ENCODE peak calls at places on chromosome X, in ten cellular contexts. C is stimulated activated CD4-positive, alpha-beta T cell treated with anti-CD3 and anti-CD28 coated beads, Interleukin-15, amount 100 ng/mL, for 24 hours; U is GM18507; L is activated T-cell treated with anti-CD3 and anti-CD28 coated beads, Interleukin-2, amount 50 U/mL, for 72 hours; W is activated gamma-delta T cell; P is heart left ventricle; Q is renal cortical epithelial cell; H is right lobe of liver; O is non-pigmented ciliary epithelial cell; R is stimulated activated naive B cell treated with anti-CD40 and anti-IgM and Interleukin-4, amounts not matched to agents 10 μg/mL and 1 μg/mL and 100 μg/mL, for 72 hours. D is an unnamed sample.

GRCh38 chrX:65961714-65962113 is 78.2 kb downstream of the VSIG4 start:
- DNase-seq in C (no peak), U (no peak), L (no peak), W (no peak), P (no peak), Q (no peak), H (no peak), O (no peak), R (no peak), D (no peak)

GRCh38 chrX:69096963-69097362 is 68.3 kb downstream of the PJA1 start:
- DNase-seq in C (no peak), U (no peak), L (no peak), W (no peak), P (no peak), Q (no peak), H (no peak), O (no peak), R (no peak), D (no peak)

GRCh38 chrX:110992611-110993010 is 103.4 kb upstream of the PAK3 start:
- DNase-seq in C (peak), U (no peak), L (peak), W (no peak), P (no peak), Q (peak), H (no peak), O (no peak), R (no peak), D (peak)

GRCh38 chrX:26670521-26670920 is 454.6 kb downstream of the MAGEB5 start:
- DNase-seq in C (no peak), U (no peak), L (no peak), W (no peak), P (no peak), Q (no peak), H (no peak), O (no peak), R (no peak), D (no peak)

GRCh38 chrX:56309881-56310280 is 77.7 kb downstream of the KLF8 start:
- DNase-seq in C (no peak), U (no peak), L (no peak), W (no peak), P (no peak), Q (no peak), H (no peak), O (no peak), R (no peak), D (no peak)

GRCh38 chrX:47316276-47317025 is 53.9 kb upstream of the ZNF157 start:
- DNase-seq in C (no peak), U (no peak), L (no peak), W (no peak), P (no peak), Q (no peak), H (no peak), O (no peak), R (no peak), D (no peak)

GRCh38 chrX:39753296-39753996 is 344.3 kb downstream of the BCOR start:
- DNase-seq in C (no peak), U (no peak), L (no peak), W (no peak), P (no peak), Q (peak), H (no peak), O (no peak), R (no peak), D (peak)

GRCh38 chrX:114626323-114626722 is 42.4 kb downstream of the HTR2C start:
- DNase-seq in C (no peak), U (no peak), L (no peak), W (no peak), P (no peak), Q (peak), H (no peak), O (no peak), R (no peak), D (no peak)

GRCh38 chrX:38347136-38347535 is 5.3 kb upstream of the OTC start:
- DNase-seq in C (no peak), U (no peak), L (no peak), W (no peak), P (no peak), Q (peak), H (no peak), O (peak), R (no peak), D (no peak)

GRCh38 chrX:129823115-129823514 is 20.6 kb downstream of the ZDHHC9 start:
- DNase-seq in C (peak), U (peak), L (peak), W (no peak), P (no peak), Q (peak), H (no peak), O (no peak), R (no peak), D (no peak)

GRCh38 chrX:136572030-136572429 is 40.0 kb downstream of the VGLL1 start:
- DNase-seq in C (no peak), U (no peak), L (no peak), W (no peak), P (no peak), Q (no peak), H (no peak), O (no peak), R (no peak), D (no peak)

GRCh38 chrX:19772759-19773623 is 114.4 kb downstream of the SH3KBP1 start:
- DNase-seq in C (no peak), U (no peak), L (no peak), W (peak), P (no peak), Q (no peak), H (no peak), O (no peak), R (no peak), D (no peak)

GRCh38 chrX:41108684-41109205 is 23.5 kb downstream of the USP9X start:
- DNase-seq in C (no peak), U (no peak), L (no peak), W (no peak), P (no peak), Q (no peak), H (no peak), O (no peak), R (no peak), D (peak)

GRCh38 chrX:128020701-128021100 is 31.5 kb downstream of the ACTRT1 start:
- DNase-seq in C (no peak), U (no peak), L (no peak), W (no peak), P (no peak), Q (peak), H (no peak), O (peak), R (no peak), D (no peak)

GRCh38 chrX:110167952-110168451 is 149.9 kb downstream of the AMMECR1 start:
- DNase-seq in C (peak), U (no peak), L (peak), W (peak), P (no peak), Q (peak), H (no peak), O (no peak), R (peak), D (peak)

GRCh38 chrX:39729834-39730670 is 367.7 kb downstream of the BCOR start:
- DNase-seq in C (no peak), U (no peak), L (no peak), W (no peak), P (peak), Q (peak), H (no peak), O (no peak), R (no peak), D (peak)

GRCh38 chrX:148080593-148080992 is 99.5 kb downstream of the FMR1NB start:
- DNase-seq in C (no peak), U (no peak), L (no peak), W (no peak), P (no peak), Q (no peak), H (no peak), O (no peak), R (no peak), D (no peak)

GRCh38 chrX:15953801-15954200 is 99.2 kb upstream of the AP1S2 start:
- DNase-seq in C (no peak), U (no peak), L (no peak), W (no peak), P (no peak), Q (no peak), H (no peak), O (no peak), R (no peak), D (no peak)

GRCh38 chrX:30649859-30650258 is 3.4 kb upstream of the GK start:
- DNase-seq in C (no peak), U (no peak), L (no peak), W (no peak), P (no peak), Q (peak), H (no peak), O (no peak), R (no peak), D (no peak)

GRCh38 chrX:10239611-10240064 is 82.9 kb downstream of the CLCN4 start:
- DNase-seq in C (no peak), U (no peak), L (no peak), W (no peak), P (peak), Q (peak), H (no peak), O (peak), R (no peak), D (no peak)

GRCh38 chrX:29872831-29873230 is 342.5 kb upstream of the MAGEB2 start:
- DNase-seq in C (no peak), U (no peak), L (no peak), W (no peak), P (no peak), Q (no peak), H (no peak), O (no peak), R (peak), D (no peak)

GRCh38 chrX:1009771-1010170 is 202.7 kb downstream of the CRLF2 start:
- DNase-seq in C (no peak), U (no peak), L (no peak), W (no peak), P (no peak), Q (no peak), H (no peak), O (no peak), R (no peak), D (no peak)

GRCh38 chrX:138745215-138745614 is 33.7 kb upstream of the FGF13 start:
- DNase-seq in C (peak), U (no peak), L (peak), W (no peak), P (no peak), Q (peak), H (no peak), O (no peak), R (peak), D (no peak)

GRCh38 chrX:119605398-119605738 is 856 bp downstream of the NKRF start:
- DNase-seq in C (peak), U (no peak), L (no peak), W (no peak), P (no peak), Q (no peak), H (peak), O (no peak), R (no peak), D (no peak)

GRCh38 chrX:86171366-86171765 is 23.1 kb downstream of the DACH2 start:
- DNase-seq in C (no peak), U (no peak), L (no peak), W (no peak), P (no peak), Q (peak), H (no peak), O (no peak), R (no peak), D (peak)

GRCh38 chrX:77275392-77275791 is 171.8 kb upstream of the FGF16 start:
- DNase-seq in C (no peak), U (no peak), L (no peak), W (no peak), P (no peak), Q (no peak), H (no peak), O (no peak), R (no peak), D (no peak)

GRCh38 chrX:129161108-129161507 is 362.2 kb downstream of the SMARCA1 start:
- DNase-seq in C (no peak), U (no peak), L (no peak), W (no peak), P (no peak), Q (no peak), H (no peak), O (no peak), R (no peak), D (no peak)

GRCh38 chrX:56554870-56555269 is 8.6 kb upstream of the UBQLN2 start:
- DNase-seq in C (no peak), U (no peak), L (no peak), W (no peak), P (no peak), Q (no peak), H (no peak), O (no peak), R (no peak), D (no peak)

GRCh38 chrX:133608406-133608805 is 193.1 kb upstream of the GPC4 start:
- DNase-seq in C (no peak), U (no peak), L (no peak), W (no peak), P (no peak), Q (peak), H (no peak), O (no peak), R (no peak), D (no peak)

GRCh38 chrX:143336261-143336660 is 181.0 kb downstream of the SPANXN3 start:
- DNase-seq in C (no peak), U (no peak), L (no peak), W (no peak), P (no peak), Q (no peak), H (no peak), O (no peak), R (no peak), D (no peak)

GRCh38 chrX:148755111-148755510 is 254.7 kb downstream of the AFF2 start:
- DNase-seq in C (no peak), U (no peak), L (no peak), W (no peak), P (no peak), Q (no peak), H (no peak), O (no peak), R (no peak), D (no peak)

GRCh38 chrX:37347420-37347819 is 1.7 kb upstream of the PRRG1 start:
- DNase-seq in C (no peak), U (no peak), L (no peak), W (no peak), P (no peak), Q (peak), H (no peak), O (no peak), R (no peak), D (peak)

GRCh38 chrX:30530591-30530990 is 47.0 kb downstream of the TASL start:
- DNase-seq in C (no peak), U (no peak), L (no peak), W (no peak), P (no peak), Q (peak), H (no peak), O (no peak), R (no peak), D (no peak)

GRCh38 chrX:13381514-13381913 is 61.7 kb upstream of the ATXN3L start:
- DNase-seq in C (no peak), U (no peak), L (no peak), W (no peak), P (no peak), Q (no peak), H (no peak), O (no peak), R (no peak), D (no peak)

GRCh38 chrX:40304115-40304514 is 206.4 kb upstream of the BCOR start:
- DNase-seq in C (no peak), U (no peak), L (no peak), W (no peak), P (no peak), Q (no peak), H (no peak), O (no peak), R (no peak), D (peak)